ENCODE peak calls at places on chromosomes 16 and 17, in nine cellular contexts. O, W, H, X, G, F, L, C and U are unnamed samples.

GRCh38 chr17:62950067-62950466 is 16.0 kb upstream of the TANC2 start:
- DNase-seq in O (no peak), C (no peak), L (no peak), G (no peak), W (no peak), F (peak; percentile 44), H (peak; percentile 56), X (no peak), U (peak; percentile 94)

GRCh38 chr16:21100447-21100846 is 50.2 kb downstream of the DNAH3 start:
- DNase-seq in W (peak; percentile 44), X (no peak), G (no peak), C (no peak), O (no peak), H (no peak), F (peak; percentile 59), L (no peak), U (peak; percentile 67)

GRCh38 chr17:66543526-66543925 is 241.1 kb downstream of the PRKCA start:
- DNase-seq in G (no peak), X (no peak), L (no peak), F (no peak), O (no peak), H (no peak), W (no peak), C (no peak), U (no peak)

GRCh38 chr17:21275579-21276339 is 8.8 kb upstream of the MAP2K3 start:
- DNase-seq in O (peak; percentile 97), F (no peak), H (peak; percentile 90), W (no peak), C (peak; percentile 87), L (peak; percentile 91), X (peak; percentile 99), G (peak; percentile 95), U (peak; percentile 84)

GRCh38 chr16:68234188-68235104 is 1.5 kb downstream of the ESRP2 start:
- DNase-seq in O (peak; percentile 99), L (peak; percentile 71), C (no peak), W (peak; percentile 44), G (no peak), F (no peak), X (peak; percentile 80), H (no peak), U (no peak)

GRCh38 chr17:35807371-35808144 is 1.7 kb upstream of the TAF15 start:
- DNase-seq in C (no peak), G (no peak), L (no peak), O (no peak), F (no peak), X (no peak), W (no peak), H (no peak), U (no peak)

GRCh38 chr17:59751955-59752413 is 44.5 kb downstream of the VMP1 start:
- DNase-seq in L (no peak), C (no peak), H (no peak), W (no peak), O (no peak), X (no peak), F (no peak), G (no peak), U (no peak)

GRCh38 chr16:69563605-69564580 is 1.9 kb upstream of the NFAT5 start:
- DNase-seq in X (peak; percentile 72), O (no peak), H (peak; percentile 23), L (peak; percentile 83), G (peak; percentile 92), F (no peak), C (no peak), W (no peak), U (no peak)

GRCh38 chr16:70258946-70259345 is 7.2 kb upstream of the EXOSC6 start:
- DNase-seq in H (no peak), O (no peak), G (no peak), L (no peak), X (no peak), W (no peak), F (no peak), C (no peak), U (no peak)

GRCh38 chr17:62761884-62762283 is 46.2 kb downstream of the MARCHF10 start:
- DNase-seq in F (no peak), C (no peak), G (peak; percentile 86), L (peak; percentile 80), O (no peak), W (no peak), H (no peak), X (peak; percentile 94), U (no peak)

GRCh38 chr17:31499771-31500554 is 108.5 kb downstream of the RAB11FIP4 start:
- DNase-seq in X (peak; percentile 84), L (peak; percentile 80), F (peak; percentile 9), C (peak; percentile 62), W (no peak), H (no peak), O (no peak), G (peak; percentile 51), U (peak; percentile 43)

DNA sequence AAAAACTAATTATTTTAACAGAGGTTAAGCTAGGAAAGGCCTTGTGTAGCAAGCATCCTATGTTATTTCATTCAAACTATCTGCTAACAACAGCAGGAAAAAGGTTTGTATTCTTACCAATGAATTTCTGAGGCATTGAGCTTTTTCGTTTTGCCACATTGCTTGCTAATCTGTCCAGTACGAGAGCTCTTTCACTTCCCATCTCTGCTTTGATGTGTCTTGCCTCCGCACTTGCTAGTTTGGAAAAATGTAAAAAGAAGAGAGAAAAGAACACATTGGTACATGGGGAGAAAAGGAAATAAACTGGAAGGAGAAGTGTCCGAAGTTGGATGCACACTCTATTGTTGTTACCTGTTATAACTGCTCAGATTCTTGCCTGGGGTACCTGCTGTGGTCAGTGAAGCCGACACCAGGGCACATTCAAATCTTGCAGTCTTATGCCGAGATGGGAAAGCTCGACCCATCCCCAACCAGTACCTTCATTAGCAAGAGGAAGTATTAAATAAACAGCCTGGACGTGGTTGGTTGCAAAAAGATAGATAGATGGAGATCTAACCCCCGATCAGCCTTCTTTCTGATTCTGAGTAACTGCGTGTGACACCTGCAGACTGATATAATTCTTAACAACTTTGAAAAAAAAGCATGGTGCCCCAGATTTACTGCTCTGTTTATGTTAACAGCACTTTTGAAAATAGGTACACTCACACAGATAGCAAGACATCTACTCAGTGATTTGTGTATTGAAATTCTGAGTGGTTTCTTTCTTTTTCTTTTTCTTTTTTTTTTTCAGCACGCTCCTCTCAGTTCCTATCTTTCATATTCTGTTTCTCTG is 40.0 kb downstream of the GRB7 start:
- DNase-seq in G (no peak), C (no peak), X (peak; percentile 36), H (no peak), W (no peak), F (no peak), L (no peak), O (no peak), U (no peak)
- H3K4me3 ChIP-seq in G (no peak overlapping the region), C (no peak overlapping the region), X (no peak overlapping the region), H (no peak overlapping the region), W (no peak overlapping the region), F (no peak overlapping the region), L (no peak overlapping the region), O (no peak overlapping the region), U (no peak overlapping the region)

GRCh38 chr17:74971842-74972106 is 785 bp downstream of the HID1 start:
- DNase-seq in L (no peak), G (no peak), W (no peak), X (no peak), O (no peak), H (no peak), F (no peak), C (no peak), U (no peak)

GRCh38 chr17:74972107-74972972 is at the start of gene HID1:
- DNase-seq in L (peak; percentile 89), G (peak; percentile 91), X (peak; percentile 98), O (peak; percentile 95), F (no peak), W (no peak), H (peak; percentile 80), C (peak; percentile 50), U (no peak)

GRCh38 chr17:74970395-74970794 is 2.2 kb downstream of the HID1 start:
- DNase-seq in X (peak; percentile 46), C (no peak), W (no peak), F (no peak), G (no peak), H (no peak), O (no peak), L (no peak), U (no peak)

GRCh38 chr17:74971069-74971841 is 1.3 kb downstream of the HID1 start:
- DNase-seq in C (no peak), O (peak; percentile 45), F (no peak), H (no peak), G (no peak), X (peak; percentile 42), L (no peak), W (no peak), U (no peak)

DNA sequence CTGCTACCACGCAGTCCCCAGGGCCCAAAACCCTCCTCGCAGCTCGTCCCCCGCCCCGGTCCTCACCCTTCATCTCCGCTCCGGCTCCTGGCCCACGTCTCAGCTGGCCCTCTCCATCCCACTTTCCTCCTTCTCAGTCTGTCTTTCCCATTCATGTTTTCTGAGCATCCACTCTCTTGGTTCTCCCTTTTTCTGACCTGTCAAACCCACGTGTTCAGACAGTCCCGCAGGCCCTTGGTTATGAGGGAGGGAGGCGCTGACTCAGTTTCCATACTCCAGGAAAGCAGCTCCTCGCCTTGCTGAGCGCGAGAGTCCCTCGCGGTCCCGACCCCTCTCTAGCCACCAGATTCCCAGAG is 392 bp upstream of the HID1 start:
- DNase-seq in C (no peak), W (no peak), L (no peak), G (no peak), H (no peak), F (no peak), O (no peak), X (no peak), U (no peak)
- H3K4me3 ChIP-seq in C (peak overlapping the region; percentile 44), W (no peak overlapping the region), L (peak overlapping the region; percentile 75), G (peak overlapping the region; percentile 85), H (peak overlapping the region; percentile 59), F (peak overlapping the region; percentile 5), O (peak overlapping the region; percentile 90), X (peak overlapping the region; percentile 11), U (peak overlapping the region; percentile 23)

GRCh38 chr16:554640-555413 is 5.4 kb upstream of the PRR35 start:
- DNase-seq in O (no peak), X (no peak), W (no peak), L (no peak), C (no peak), F (no peak), H (peak; percentile 59), G (no peak), U (peak; percentile 40)
- H3K4me3 ChIP-seq in O (no peak overlapping the region), X (no peak overlapping the region), W (no peak overlapping the region), L (no peak overlapping the region), C (no peak overlapping the region), F (no peak overlapping the region), H (no peak overlapping the region), G (no peak overlapping the region), U (no peak overlapping the region)

GRCh38 chr17:50288306-50288705 is 14.0 kb downstream of the TMEM92 start:
- DNase-seq in F (no peak), X (no peak), W (no peak), H (peak; percentile 64), C (no peak), G (no peak), L (no peak), O (no peak), U (no peak)
- H3K4me3 ChIP-seq in F (no peak overlapping the region), X (no peak overlapping the region), W (no peak overlapping the region), H (no peak overlapping the region), C (no peak overlapping the region), G (no peak overlapping the region), L (no peak overlapping the region), O (no peak overlapping the region), U (no peak overlapping the region)